ENCODE peak calls at places on chromosomes 4 and X, in five cellular contexts. One of them, this sample, is unnamed.

GRCh38 chr4:143700060-143700419 is 435 bp downstream of the FREM3 start:
- DNase-seq in cardiac muscle cell: peak; percentile 25
- DNase-seq in heart right ventricle: peak; percentile 28
- DNase-seq in transverse colon: no peak
- DNase-seq in GM23338: peak; percentile 61
- DNase-seq in this sample: no peak

GRCh38 chr4:158172558-158173258 is at the start of gene GASK1B:
- DNase-seq in cardiac muscle cell: peak; percentile 86
- DNase-seq in heart right ventricle: no peak
- DNase-seq in transverse colon: peak; percentile 50
- DNase-seq in GM23338: peak; percentile 86
- DNase-seq in this sample: peak; percentile 28

GRCh38 chr4:162685401-162685800 is 481.3 kb downstream of the NAF1 start:
- DNase-seq in cardiac muscle cell: no peak
- DNase-seq in heart right ventricle: no peak
- DNase-seq in transverse colon: no peak
- DNase-seq in GM23338: no peak
- DNase-seq in this sample: no peak

GRCh38 chrX:15299945-15300851 is 15.2 kb downstream of the ASB11 start:
- DNase-seq in cardiac muscle cell: peak; percentile 38
- DNase-seq in heart right ventricle: no peak
- DNase-seq in transverse colon: no peak
- DNase-seq in GM23338: peak; percentile 24
- DNase-seq in this sample: no peak

GRCh38 chr4:19844436-19844835 is 407.3 kb upstream of the SLIT2 start:
- DNase-seq in cardiac muscle cell: peak; percentile 78
- DNase-seq in heart right ventricle: peak; percentile 14
- DNase-seq in transverse colon: no peak
- DNase-seq in GM23338: no peak
- DNase-seq in this sample: no peak

GRCh38 chr4:108783666-108784463 is 21.0 kb upstream of the ETNPPL start:
- DNase-seq in cardiac muscle cell: peak; percentile 31
- DNase-seq in heart right ventricle: no peak
- DNase-seq in transverse colon: no peak
- DNase-seq in GM23338: no peak
- DNase-seq in this sample: peak; percentile 30

GRCh38 chr4:2082118-2082517 is 23.0 kb downstream of the NAT8L start:
- DNase-seq in cardiac muscle cell: no peak
- DNase-seq in heart right ventricle: no peak
- DNase-seq in transverse colon: peak; percentile 2
- DNase-seq in GM23338: no peak
- DNase-seq in this sample: no peak

GRCh38 chr4:98586634-98587354 is 71.6 kb downstream of the TSPAN5 start:
- DNase-seq in cardiac muscle cell: no peak
- DNase-seq in heart right ventricle: no peak
- DNase-seq in transverse colon: no peak
- DNase-seq in GM23338: no peak
- DNase-seq in this sample: no peak

GRCh38 chr4:133147922-133148689 is 988 bp upstream of the PCDH10 start:
- DNase-seq in cardiac muscle cell: peak; percentile 72
- DNase-seq in heart right ventricle: peak; percentile 15
- DNase-seq in transverse colon: no peak
- DNase-seq in GM23338: peak; percentile 64
- DNase-seq in this sample: no peak

GRCh38 chr4:153566751-153567150 is 100.6 kb downstream of the TMEM131L start:
- DNase-seq in cardiac muscle cell: no peak
- DNase-seq in heart right ventricle: peak; percentile 27
- DNase-seq in transverse colon: peak; percentile 33
- DNase-seq in GM23338: no peak
- DNase-seq in this sample: no peak

GRCh38 chr4:14218641-14219040 is 591.1 kb upstream of the BOD1L1 start:
- DNase-seq in cardiac muscle cell: no peak
- DNase-seq in heart right ventricle: no peak
- DNase-seq in transverse colon: no peak
- DNase-seq in GM23338: no peak
- DNase-seq in this sample: no peak

GRCh38 chr4:153281476-153281875 is 63.0 kb upstream of the MND1 start:
- DNase-seq in cardiac muscle cell: no peak
- DNase-seq in heart right ventricle: no peak
- DNase-seq in transverse colon: no peak
- DNase-seq in GM23338: no peak
- DNase-seq in this sample: no peak

GRCh38 chr4:78428996-78429395 is 122.6 kb upstream of the ANXA3 start:
- DNase-seq in cardiac muscle cell: no peak
- DNase-seq in heart right ventricle: no peak
- DNase-seq in transverse colon: no peak
- DNase-seq in GM23338: no peak
- DNase-seq in this sample: no peak

GRCh38 chr4:849478-850175 is 23.7 kb upstream of the CPLX1 start:
- DNase-seq in cardiac muscle cell: no peak
- DNase-seq in heart right ventricle: no peak
- DNase-seq in transverse colon: no peak
- DNase-seq in GM23338: no peak
- DNase-seq in this sample: no peak

GRCh38 chrX:103918050-103918449 is 44.4 kb upstream of the TMSB15B start:
- DNase-seq in cardiac muscle cell: peak; percentile 74
- DNase-seq in heart right ventricle: peak; percentile 11
- DNase-seq in transverse colon: peak; percentile 49
- DNase-seq in GM23338: peak; percentile 85
- DNase-seq in this sample: peak; percentile 55

GRCh38 chrX:100962811-100963210 is 6.7 kb upstream of the ARL13A start:
- DNase-seq in cardiac muscle cell: no peak
- DNase-seq in heart right ventricle: no peak
- DNase-seq in transverse colon: no peak
- DNase-seq in GM23338: no peak
- DNase-seq in this sample: no peak

GRCh38 chr4:70559216-70559830 is 32.7 kb upstream of the AMBN start:
- DNase-seq in cardiac muscle cell: peak; percentile 66
- DNase-seq in heart right ventricle: no peak
- DNase-seq in transverse colon: peak; percentile 28
- DNase-seq in GM23338: peak; percentile 74
- DNase-seq in this sample: peak; percentile 34

GRCh38 chrX:16797358-16797757 is 11.1 kb downstream of the TXLNG start:
- DNase-seq in cardiac muscle cell: peak; percentile 31
- DNase-seq in heart right ventricle: no peak
- DNase-seq in transverse colon: no peak
- DNase-seq in GM23338: no peak
- DNase-seq in this sample: no peak

GRCh38 chr4:177322881-177323280 is 13.2 kb downstream of the NEIL3 start:
- DNase-seq in cardiac muscle cell: peak; percentile 43
- DNase-seq in heart right ventricle: no peak
- DNase-seq in transverse colon: no peak
- DNase-seq in GM23338: no peak
- DNase-seq in this sample: no peak

GRCh38 chr4:84470204-84470785 is 28.8 kb downstream of the NKX6-1 start:
- DNase-seq in cardiac muscle cell: no peak
- DNase-seq in heart right ventricle: no peak
- DNase-seq in transverse colon: no peak
- DNase-seq in GM23338: peak; percentile 60
- DNase-seq in this sample: peak; percentile 26

GRCh38 chr4:17786567-17786966 is 5.1 kb upstream of the FAM184B start:
- DNase-seq in cardiac muscle cell: no peak
- DNase-seq in heart right ventricle: no peak
- DNase-seq in transverse colon: no peak
- DNase-seq in GM23338: no peak
- DNase-seq in this sample: no peak

GRCh38 chrX:47608130-47608810 is 11.4 kb downstream of the SYN1 start:
- DNase-seq in cardiac muscle cell: no peak
- DNase-seq in heart right ventricle: no peak
- DNase-seq in transverse colon: no peak
- DNase-seq in GM23338: peak; percentile 74
- DNase-seq in this sample: no peak

GRCh38 chr4:6526171-6526570 is 48.8 kb upstream of the MAN2B2 start:
- DNase-seq in cardiac muscle cell: no peak
- DNase-seq in heart right ventricle: no peak
- DNase-seq in transverse colon: no peak
- DNase-seq in GM23338: no peak
- DNase-seq in this sample: no peak

GRCh38 chrX:140510306-140510676 is 5.4 kb upstream of the SOX3 start:
- DNase-seq in cardiac muscle cell: no peak
- DNase-seq in heart right ventricle: no peak
- DNase-seq in transverse colon: no peak
- DNase-seq in GM23338: peak; percentile 45
- DNase-seq in this sample: no peak

GRCh38 chrX:97898798-97899197 is 1015.1 kb downstream of the RPA4 start:
- DNase-seq in cardiac muscle cell: no peak
- DNase-seq in heart right ventricle: no peak
- DNase-seq in transverse colon: no peak
- DNase-seq in GM23338: no peak
- DNase-seq in this sample: no peak

GRCh38 chr4:5203925-5204324 is 152.6 kb downstream of the STK32B start:
- DNase-seq in cardiac muscle cell: no peak
- DNase-seq in heart right ventricle: no peak
- DNase-seq in transverse colon: no peak
- DNase-seq in GM23338: no peak
- DNase-seq in this sample: no peak

GRCh38 chrX:156004256-156004655 is 6.8 kb downstream of the IL9R start:
- DNase-seq in cardiac muscle cell: no peak
- DNase-seq in heart right ventricle: no peak
- DNase-seq in transverse colon: no peak
- DNase-seq in GM23338: no peak
- DNase-seq in this sample: no peak

GRCh38 chrX:98203800-98204199 is 1320.1 kb downstream of the RPA4 start:
- DNase-seq in cardiac muscle cell: no peak
- DNase-seq in heart right ventricle: no peak
- DNase-seq in transverse colon: no peak
- DNase-seq in GM23338: no peak
- DNase-seq in this sample: no peak

GRCh38 chr4:180635276-180635675 is 1607.9 kb upstream of the TENM3 start:
- DNase-seq in cardiac muscle cell: no peak
- DNase-seq in heart right ventricle: no peak
- DNase-seq in transverse colon: no peak
- DNase-seq in GM23338: no peak
- DNase-seq in this sample: no peak

GRCh38 chr4:139764686-139765085 is 99.1 kb downstream of the MGST2 start:
- DNase-seq in cardiac muscle cell: no peak
- DNase-seq in heart right ventricle: peak; percentile 25
- DNase-seq in transverse colon: no peak
- DNase-seq in GM23338: no peak
- DNase-seq in this sample: no peak
- H3K27ac ChIP-seq in cardiac muscle cell: peak overlapping the region; percentile 90
- H3K27ac ChIP-seq in heart right ventricle: peak overlapping the region; percentile 77
- H3K27ac ChIP-seq in transverse colon: no peak overlapping the region
- H3K27ac ChIP-seq in GM23338: no peak overlapping the region
- H3K27ac ChIP-seq in this sample: peak overlapping the region; percentile 61

GRCh38 chrX:119996600-119997524 is 53.3 kb upstream of the NKAP start:
- DNase-seq in cardiac muscle cell: no peak
- DNase-seq in heart right ventricle: no peak
- DNase-seq in transverse colon: no peak
- DNase-seq in GM23338: no peak
- DNase-seq in this sample: no peak
- H3K27me3 ChIP-seq in cardiac muscle cell: peaks cover 100% of the 10 kb centered on the region
- H3K27me3 ChIP-seq in heart right ventricle: peaks cover 96% of the 10 kb centered on the region
- H3K27me3 ChIP-seq in transverse colon: peaks cover 99% of the 10 kb centered on the region
- H3K27me3 ChIP-seq in GM23338: peaks cover 100% of the 10 kb centered on the region
- H3K27me3 ChIP-seq in this sample: peaks cover 25% of the 10 kb centered on the region

GRCh38 chr4:53591372-53591892 is at the start of gene LNX1:
- DNase-seq in cardiac muscle cell: no peak
- DNase-seq in heart right ventricle: no peak
- DNase-seq in transverse colon: peak; percentile 95
- DNase-seq in GM23338: peak; percentile 98
- DNase-seq in this sample: no peak
- H3K27ac ChIP-seq in cardiac muscle cell: no peak within 1 kb of the TSS
- H3K27ac ChIP-seq in heart right ventricle: no peak within 1 kb of the TSS
- H3K27ac ChIP-seq in transverse colon: peak within 1 kb of the TSS; percentile 87
- H3K27ac ChIP-seq in GM23338: peak within 1 kb of the TSS; percentile 82
- H3K27ac ChIP-seq in this sample: peak within 1 kb of the TSS; percentile 65

GRCh38 chrX:26007462-26007861 is 130.7 kb upstream of the MAGEB18 start:
- DNase-seq in cardiac muscle cell: no peak
- DNase-seq in heart right ventricle: no peak
- DNase-seq in transverse colon: no peak
- DNase-seq in GM23338: no peak
- DNase-seq in this sample: no peak

GRCh38 chrX:26008042-26008441 is 130.1 kb upstream of the MAGEB18 start:
- DNase-seq in cardiac muscle cell: no peak
- DNase-seq in heart right ventricle: no peak
- DNase-seq in transverse colon: no peak
- DNase-seq in GM23338: no peak
- DNase-seq in this sample: no peak

GRCh38 chrX:26008691-26009090 is 129.5 kb upstream of the MAGEB18 start:
- DNase-seq in cardiac muscle cell: no peak
- DNase-seq in heart right ventricle: no peak
- DNase-seq in transverse colon: no peak
- DNase-seq in GM23338: no peak
- DNase-seq in this sample: no peak
- H3K27me3 ChIP-seq in cardiac muscle cell: no peaks in the 10 kb centered on the region
- H3K27me3 ChIP-seq in heart right ventricle: no peaks in the 10 kb centered on the region
- H3K27me3 ChIP-seq in transverse colon: no peaks in the 10 kb centered on the region
- H3K27me3 ChIP-seq in GM23338: no peaks in the 10 kb centered on the region
- H3K27me3 ChIP-seq in this sample: no peaks in the 10 kb centered on the region

GRCh38 chr4:3291969-3292570 is 751 bp upstream of the RGS12 start:
- DNase-seq in cardiac muscle cell: peak; percentile 42
- DNase-seq in heart right ventricle: peak; percentile 73
- DNase-seq in transverse colon: peak; percentile 74
- DNase-seq in GM23338: peak; percentile 57
- DNase-seq in this sample: peak; percentile 69
- H3K27ac ChIP-seq in cardiac muscle cell: peak overlapping the region; percentile 35
- H3K27ac ChIP-seq in heart right ventricle: peak overlapping the region; percentile 96
- H3K27ac ChIP-seq in transverse colon: peak overlapping the region; percentile 92
- H3K27ac ChIP-seq in GM23338: no peak overlapping the region
- H3K27ac ChIP-seq in this sample: peak overlapping the region; percentile 40